ENCODE peak calls at places on chromosome 1, in eight cellular contexts. X is activated CD8-positive, alpha-beta T cell treated with anti-CD3 and anti-CD28 coated beads for 36 hours; Y is AG04450; O is left ventricle myocardium inferior; U is heart left ventricle; J is colonic mucosa; I is GM12865; H is tibial nerve. M is an unnamed sample.

GRCh38 chr1:227883641-227884301 is 64.0 kb downstream of the WNT9A start:
- DNase-seq in X (no peak), Y (no peak), O (no peak), U (peak), J (no peak), I (no peak), H (no peak), M (no peak)

GRCh38 chr1:185139231-185139630 is 17.5 kb downstream of the TRMT1L start:
- DNase-seq in X (no peak), Y (no peak), O (no peak), U (no peak), J (no peak), I (no peak), H (no peak), M (no peak)

GRCh38 chr1:117147856-117148588 is 26.5 kb upstream of the TRIM45 start:
- DNase-seq in X (no peak), Y (no peak), O (no peak), U (no peak), J (no peak), I (no peak), H (no peak), M (no peak)

GRCh38 chr1:26161408-26162219 is 2.7 kb downstream of the FAM110D start:
- DNase-seq in X (peak), Y (no peak), O (peak), U (peak), J (peak), I (no peak), H (no peak), M (no peak)

GRCh38 chr1:227733309-227733705 is 1.8 kb downstream of the JMJD4 start:
- DNase-seq in X (no peak), Y (no peak), O (no peak), U (no peak), J (no peak), I (no peak), H (no peak), M (no peak)

GRCh38 chr1:159646687-159647086 is 59.1 kb downstream of the APCS start:
- DNase-seq in X (no peak), Y (no peak), O (no peak), U (no peak), J (no peak), I (no peak), H (no peak), M (no peak)

GRCh38 chr1:232613752-232614381 is 16.1 kb downstream of the SIPA1L2 start:
- DNase-seq in X (no peak), Y (peak), O (no peak), U (no peak), J (no peak), I (no peak), H (no peak), M (no peak)

GRCh38 chr1:67642694-67643093 is 42.3 kb upstream of the GADD45A start:
- DNase-seq in X (no peak), Y (no peak), O (no peak), U (peak), J (no peak), I (no peak), H (peak), M (no peak)

GRCh38 chr1:151128800-151129199 is 17.6 kb downstream of the SEMA6C start:
- DNase-seq in X (no peak), Y (no peak), O (no peak), U (no peak), J (no peak), I (no peak), H (no peak), M (no peak)
- TF ChIP-seq CTCF in X (no peak), Y (no peak), O (no peak), U (no peak), J (no peak), I (no peak), H (no peak), M (no peak)

DNA sequence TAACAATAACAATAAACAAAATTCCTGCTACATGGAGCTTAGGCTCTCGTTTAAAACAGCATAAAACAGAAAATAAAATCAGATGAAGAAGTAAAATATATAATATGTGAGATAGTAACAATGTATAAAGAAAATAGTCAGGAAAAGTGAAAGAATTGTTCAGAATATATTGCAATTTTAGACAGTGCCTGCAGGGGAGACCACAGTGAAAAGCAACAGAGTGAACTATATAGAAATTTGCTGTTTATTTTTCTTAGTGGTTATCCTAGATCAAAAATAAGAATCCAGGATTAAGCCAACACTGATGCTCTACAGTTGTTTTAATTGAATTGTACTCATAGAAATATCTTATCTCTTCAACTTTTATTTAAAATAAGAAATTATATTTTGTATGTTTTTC is 1639.0 kb upstream of the B3GALT2 start:
- DNase-seq in X (no peak), Y (no peak), O (no peak), U (no peak), J (no peak), I (no peak), H (no peak), M (no peak)
- TF ChIP-seq CTCF in X (no peak), Y (peak), O (no peak), U (no peak), J (no peak), I (no peak), H (no peak), M (peak)

DNA sequence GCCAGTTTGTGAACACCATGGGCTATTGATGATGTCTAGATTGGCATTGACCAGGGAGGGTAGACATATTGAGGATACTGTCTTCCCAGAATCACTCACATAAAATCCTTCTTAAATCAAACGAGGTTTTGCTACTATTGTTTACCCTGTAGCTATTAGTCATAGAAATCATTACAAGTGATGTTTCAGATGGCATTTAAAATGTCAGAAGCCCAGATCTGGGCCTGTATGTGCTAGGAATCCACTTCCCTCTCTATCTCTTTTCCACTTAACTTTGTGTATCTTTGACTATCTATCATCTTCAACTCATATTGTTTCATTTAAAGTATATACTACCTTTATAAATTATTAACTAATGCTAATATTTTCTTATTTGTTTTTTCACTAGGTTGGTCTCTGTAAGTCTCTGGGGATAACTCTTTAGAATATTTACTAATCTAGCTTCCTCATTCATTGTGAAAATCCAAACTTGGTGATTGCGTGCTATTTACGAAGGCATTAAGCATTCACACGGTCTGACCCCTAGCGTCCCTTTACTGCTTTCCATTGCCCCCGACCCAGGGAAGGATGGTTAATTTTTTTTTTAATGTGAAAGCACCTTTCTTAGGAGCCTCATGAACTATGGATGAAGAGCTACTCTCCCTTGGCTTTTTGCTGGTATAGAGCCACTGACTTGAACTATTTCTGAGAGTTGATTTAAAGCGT is 281.8 kb downstream of the GPATCH2 start:
- DNase-seq in X (no peak), Y (no peak), O (no peak), U (no peak), J (no peak), I (no peak), H (no peak), M (no peak)
- TF ChIP-seq CTCF in X (no peak), Y (no peak), O (no peak), U (no peak), J (no peak), I (no peak), H (no peak), M (no peak)

DNA sequence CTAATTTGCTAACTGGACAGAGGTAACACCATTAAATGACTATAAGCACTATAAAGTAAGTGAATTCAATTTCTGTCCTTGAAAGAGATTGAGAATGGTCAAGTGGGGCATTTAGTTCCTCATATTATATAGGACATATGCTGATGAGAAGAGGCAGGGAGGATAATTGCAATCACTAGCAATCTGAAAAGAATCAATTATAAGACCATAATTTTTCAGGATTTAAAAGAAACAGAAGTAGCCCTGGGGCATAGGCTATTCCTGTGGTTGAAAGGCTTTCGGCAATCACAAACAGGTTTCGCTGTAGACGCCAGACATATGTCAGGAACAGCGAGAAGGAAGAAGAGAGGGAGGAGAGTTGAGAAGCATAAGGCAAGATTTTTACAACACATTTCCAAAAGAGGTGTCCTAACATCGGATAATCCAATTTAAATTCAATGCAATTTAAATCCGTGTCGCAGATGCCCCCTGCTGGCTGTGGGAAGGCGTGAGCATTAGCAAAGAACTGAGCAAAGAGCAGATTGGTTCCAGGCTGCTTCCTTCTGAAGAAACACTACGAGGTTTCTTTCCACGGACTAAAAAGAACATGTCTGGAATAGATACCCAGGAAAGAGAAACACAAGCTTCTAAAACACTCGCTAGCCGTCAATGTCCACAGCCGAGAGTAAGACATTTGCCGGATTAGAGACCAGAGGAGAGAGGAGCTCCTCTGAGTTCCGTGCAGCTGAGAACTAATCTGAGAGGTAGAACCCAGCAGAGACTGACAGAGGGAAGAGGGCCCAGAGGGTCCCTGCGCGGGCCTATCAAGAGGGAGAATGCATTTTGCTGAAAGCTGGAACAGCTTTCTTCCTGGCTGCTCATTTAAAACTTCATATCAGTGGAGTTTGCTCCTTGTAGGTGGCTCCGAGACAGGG is 27.9 kb downstream of the RGS5 start:
- DNase-seq in X (peak), Y (peak), O (peak), U (peak), J (peak), I (peak), H (peak), M (peak)
- TF ChIP-seq CTCF in X (peak), Y (peak), O (peak), U (peak), J (peak), I (peak), H (peak), M (peak)

GRCh38 chr1:172293379-172293778 is 127.1 kb upstream of the C1orf105 start:
- DNase-seq in X (no peak), Y (no peak), O (no peak), U (no peak), J (no peak), I (no peak), H (no peak), M (no peak)

GRCh38 chr1:172288611-172289010 is 131.9 kb upstream of the C1orf105 start:
- DNase-seq in X (no peak), Y (no peak), O (no peak), U (no peak), J (no peak), I (no peak), H (no peak), M (no peak)

GRCh38 chr1:172298146-172298545 is 122.3 kb upstream of the C1orf105 start:
- DNase-seq in X (no peak), Y (no peak), O (no peak), U (no peak), J (no peak), I (no peak), H (no peak), M (no peak)

GRCh38 chr1:172289448-172289847 is 131.0 kb upstream of the C1orf105 start:
- DNase-seq in X (no peak), Y (no peak), O (no peak), U (no peak), J (no peak), I (no peak), H (no peak), M (no peak)

GRCh38 chr1:172292840-172293239 is 127.6 kb upstream of the C1orf105 start:
- DNase-seq in X (no peak), Y (no peak), O (no peak), U (no peak), J (no peak), I (no peak), H (no peak), M (no peak)
- TF ChIP-seq CTCF in X (no peak), Y (no peak), O (no peak), U (no peak), J (no peak), I (no peak), H (no peak), M (peak)

DNA sequence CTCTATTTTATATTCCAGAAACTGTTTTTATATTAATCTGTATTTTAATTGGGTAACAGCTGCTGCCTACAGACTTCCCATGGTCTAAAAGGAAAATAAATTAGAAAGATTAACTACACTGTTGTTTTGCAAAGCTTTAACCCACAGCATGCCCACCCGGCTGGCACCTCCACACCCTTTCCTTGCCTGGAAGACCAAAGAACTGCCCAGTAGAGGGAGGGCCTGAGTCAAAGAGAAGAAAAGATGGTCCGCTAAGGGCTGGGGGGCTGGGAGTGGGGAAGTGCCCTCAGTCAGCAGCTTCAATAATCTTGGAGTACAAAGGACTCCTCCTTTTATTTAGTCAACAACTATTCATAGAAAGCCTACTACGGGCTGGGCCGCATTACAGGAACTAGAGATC is 40.7 kb downstream of the ERI3 start:
- DNase-seq in X (no peak), Y (no peak), O (no peak), U (no peak), J (no peak), I (no peak), H (no peak), M (no peak)
- TF ChIP-seq CTCF in X (no peak), Y (peak), O (no peak), U (no peak), J (no peak), I (no peak), H (no peak), M (no peak)

M was measured in mesothelial cell of epicardium.